ENCODE peak calls at places on chromosome 3, in six cellular contexts. A is endothelial cell, F is cardiac muscle cell, G is D721Med, S is tibial artery, Z is AG09319. D is an unnamed sample.

GRCh38 chr3:145639207-145639606 is 521.8 kb downstream of the PLOD2 start:
- DNase-seq in F (peak; percentile 0), Z (no peak), A (no peak), S (no peak), G (no peak), D (no peak)

GRCh38 chr3:194326192-194327029 is 24.7 kb downstream of the CPN2 start:
- DNase-seq in F (peak; percentile 46), G (no peak), S (no peak), A (no peak), Z (no peak), D (no peak)

GRCh38 chr3:101179637-101180036 is 140.7 kb downstream of the IMPG2 start:
- DNase-seq in G (no peak), F (peak; percentile 58), S (no peak), A (no peak), Z (no peak), D (no peak)

GRCh38 chr3:66464512-66464894 is 36.3 kb downstream of the LRIG1 start:
- DNase-seq in Z (no peak), G (no peak), S (no peak), A (no peak), F (peak; percentile 41), D (no peak)

GRCh38 chr3:58333206-58334012 is 717 bp downstream of the PXK start:
- DNase-seq in F (peak; percentile 29), S (peak; percentile 32), A (peak; percentile 22), G (no peak), Z (no peak), D (peak; percentile 16)

GRCh38 chr3:49362579-49362978 is 4.4 kb upstream of the GPX1 start:
- DNase-seq in S (no peak), G (no peak), A (no peak), F (no peak), Z (no peak), D (no peak)

GRCh38 chr3:135325726-135326245 is 530.7 kb downstream of the EPHB1 start:
- DNase-seq in A (no peak), S (no peak), G (no peak), F (no peak), Z (no peak), D (no peak)

GRCh38 chr3:194870394-194871110 is 184.9 kb downstream of the FAM43A start:
- DNase-seq in F (peak; percentile 60), Z (no peak), A (no peak), S (no peak), G (no peak), D (no peak)

GRCh38 chr3:188788621-188789081 is 383.1 kb upstream of the TPRG1 start:
- DNase-seq in G (no peak), A (no peak), F (peak; percentile 93), S (no peak), Z (no peak), D (no peak)

GRCh38 chr3:117695321-117695720 is 985.7 kb downstream of the TUSC7 start:
- DNase-seq in Z (no peak), S (no peak), G (no peak), A (no peak), F (peak; percentile 32), D (no peak)

GRCh38 chr3:58564456-58565160 is 12.6 kb downstream of the FAM107A start:
- DNase-seq in S (no peak), F (peak; percentile 73), Z (no peak), G (no peak), A (no peak), D (no peak)

GRCh38 chr3:101513419-101513986 is 491 bp upstream of the SENP7 start:
- DNase-seq in A (no peak), G (no peak), Z (no peak), S (no peak), F (no peak), D (no peak)

GRCh38 chr3:18562364-18563154 is 137.4 kb upstream of the SATB1 start:
- DNase-seq in G (no peak), F (no peak), A (no peak), S (no peak), Z (no peak), D (no peak)

GRCh38 chr3:81788650-81789049 is 27.2 kb upstream of the GBE1 start:
- DNase-seq in F (no peak), S (no peak), G (no peak), A (no peak), Z (no peak), D (no peak)

GRCh38 chr3:134846943-134847342 is 51.9 kb downstream of the EPHB1 start:
- DNase-seq in S (no peak), A (no peak), Z (peak; percentile 47), G (no peak), F (peak; percentile 55), D (peak; percentile 75)

GRCh38 chr3:139364549-139364948 is 20.7 kb downstream of the MRPS22 start:
- DNase-seq in Z (no peak), A (no peak), G (no peak), S (no peak), F (no peak), D (no peak)

GRCh38 chr3:79881431-79881830 is 113.6 kb upstream of the ROBO1 start:
- DNase-seq in Z (no peak), G (no peak), S (no peak), A (no peak), F (peak; percentile 24), D (no peak)

GRCh38 chr3:153289334-153289808 is 127.3 kb downstream of the RAP2B start:
- DNase-seq in Z (no peak), A (no peak), F (no peak), G (no peak), S (no peak), D (no peak)

GRCh38 chr3:188220097-188220788 is 66.3 kb downstream of the LPP start:
- DNase-seq in F (no peak), A (no peak), G (no peak), Z (no peak), S (peak; percentile 27), D (no peak)

GRCh38 chr3:113758389-113759029 is 11.7 kb downstream of the ATP6V1A start:
- DNase-seq in F (peak; percentile 71), A (no peak), G (no peak), Z (no peak), S (no peak), D (no peak)

GRCh38 chr3:78496458-78496857 is 1271.3 kb downstream of the ROBO1 start:
- DNase-seq in Z (no peak), S (no peak), A (no peak), G (no peak), F (no peak), D (no peak)

GRCh38 chr3:61685755-61686154 is 124.4 kb downstream of the PTPRG start:
- DNase-seq in A (no peak), S (no peak), G (no peak), Z (no peak), F (no peak), D (no peak)

GRCh38 chr3:17258823-17259436 is 374.2 kb downstream of the PLCL2 start:
- DNase-seq in A (peak; percentile 23), F (peak; percentile 58), Z (peak; percentile 8), S (no peak), G (no peak), D (peak; percentile 3)

GRCh38 chr3:151800449-151800848 is 13.5 kb upstream of the AADAC start:
- DNase-seq in A (no peak), G (no peak), S (no peak), F (peak; percentile 42), Z (no peak), D (no peak)

DNA sequence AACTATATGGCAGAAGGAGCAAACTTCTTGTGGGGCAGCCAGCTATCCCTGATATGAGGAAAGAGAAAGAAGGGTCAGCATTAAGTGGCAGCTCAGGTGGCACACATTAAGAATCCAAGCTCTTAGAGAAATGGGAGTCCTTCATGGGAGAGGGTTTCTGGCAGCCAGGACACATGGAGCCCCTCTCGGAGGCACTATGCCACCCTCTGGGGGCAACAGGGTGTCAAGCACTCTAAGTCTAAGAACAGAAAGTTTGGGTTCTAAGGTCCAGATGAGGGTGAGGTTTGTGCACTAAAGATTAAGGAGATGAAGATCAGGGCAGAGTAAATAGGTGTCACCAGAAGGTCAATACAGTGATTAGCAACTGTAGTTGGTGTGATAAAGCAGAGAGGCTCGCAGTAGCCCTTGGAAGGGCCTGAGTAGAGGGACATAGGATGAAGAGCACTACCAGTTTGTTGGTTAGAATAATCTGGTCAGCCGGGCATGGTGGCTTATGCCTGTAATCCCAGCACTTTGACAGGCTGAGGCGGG is 89.3 kb downstream of the ST6GAL1 start:
- DNase-seq in S (no peak), A (no peak), F (no peak), Z (no peak), G (no peak), D (no peak)
- TF ChIP-seq CTCF in S (no peak), A (no peak), F (no peak), Z (no peak), G (no peak), D (no peak)

DNA sequence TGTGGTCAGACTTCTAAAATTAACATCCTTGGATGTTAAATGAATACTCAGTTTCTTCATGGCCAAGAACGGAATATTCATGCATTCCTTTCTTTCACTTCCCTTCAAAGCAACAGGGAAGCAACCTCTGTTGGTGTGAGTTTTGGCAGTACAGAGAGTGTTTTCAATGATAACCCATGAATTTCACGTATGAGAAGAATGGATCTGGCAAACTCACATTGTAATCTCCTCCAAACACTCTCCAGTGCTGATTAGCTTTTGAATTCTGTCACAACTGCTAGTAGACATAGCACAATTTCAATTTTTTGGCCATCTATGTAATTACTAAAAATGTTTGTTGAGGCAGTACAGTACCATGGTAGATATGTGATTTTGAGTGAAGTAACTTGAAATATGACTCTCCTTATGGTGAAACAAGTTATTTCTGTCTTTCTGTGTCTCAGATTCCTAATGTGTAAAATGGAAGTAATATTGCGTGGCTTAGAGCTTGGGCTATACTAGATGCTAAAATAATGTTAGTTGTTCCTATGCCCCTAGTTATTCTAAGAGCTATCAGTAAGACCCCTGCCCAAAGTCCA is 61.9 kb downstream of the PLD1 start:
- DNase-seq in F (peak; percentile 89), Z (no peak), G (no peak), A (no peak), S (no peak), D (no peak)
- TF ChIP-seq CTCF in F (no peak), Z (no peak), G (no peak), A (no peak), S (no peak), D (no peak)

GRCh38 chr3:72087420-72087819 is 302.5 kb upstream of the PROK2 start:
- DNase-seq in F (no peak), Z (no peak), G (no peak), A (no peak), S (no peak), D (no peak)

GRCh38 chr3:72086712-72087093 is 301.8 kb upstream of the PROK2 start:
- DNase-seq in G (no peak), A (no peak), Z (no peak), F (no peak), S (no peak), D (no peak)

GRCh38 chr3:72085036-72085435 is 300.1 kb upstream of the PROK2 start:
- DNase-seq in A (no peak), G (no peak), S (no peak), F (no peak), Z (no peak), D (no peak)

GRCh38 chr3:72086051-72086711 is 301.2 kb upstream of the PROK2 start:
- DNase-seq in F (peak; percentile 84), A (no peak), S (no peak), G (no peak), Z (no peak), D (no peak)

GRCh38 chr3:72088486-72089025 is 303.6 kb upstream of the PROK2 start:
- DNase-seq in F (no peak), Z (no peak), G (no peak), S (no peak), A (no peak), D (no peak)
- TF ChIP-seq CTCF in F (no peak), Z (no peak), G (no peak), S (no peak), A (no peak), D (no peak)

GRCh38 chr3:55218577-55218976 is 268.5 kb downstream of the WNT5A start:
- DNase-seq in F (no peak), A (no peak), S (no peak), Z (no peak), G (no peak), D (no peak)
- TF ChIP-seq CTCF in F (no peak), A (no peak), S (no peak), Z (no peak), G (no peak), D (no peak)

D was measured in Calu3.